ENCODE peak calls at places on chromosomes 13 and 19, in four cellular contexts. One of them, this sample, is unnamed. For H3K4me1 and H3K36me3, the result is how much of the 10 kb centered on the place peaks cover.

GRCh38 chr19:33673996-33674395 is 52.2 kb downstream of the CHST8 start:
- DNase-seq in neuronal stem cell: no peak
- DNase-seq in A673: no peak
- DNase-seq in naive thymus-derived CD4-positive, alpha-beta T cell: no peak
- DNase-seq in this sample: no peak

GRCh38 chr13:104577029-104577820 is 1511.0 kb upstream of the SLC10A2 start:
- DNase-seq in neuronal stem cell: no peak
- DNase-seq in naive thymus-derived CD4-positive, alpha-beta T cell: no peak
- DNase-seq in A673: no peak
- DNase-seq in this sample: no peak

GRCh38 chr19:40663712-40664692 is 26.4 kb downstream of the NUMBL start:
- DNase-seq in A673: no peak
- DNase-seq in naive thymus-derived CD4-positive, alpha-beta T cell: no peak
- DNase-seq in neuronal stem cell: no peak
- DNase-seq in this sample: no peak

GRCh38 chr13:100789025-100789424 is 114.4 kb upstream of the TMTC4 start:
- DNase-seq in A673: no peak
- DNase-seq in naive thymus-derived CD4-positive, alpha-beta T cell: no peak
- DNase-seq in neuronal stem cell: no peak
- DNase-seq in this sample: no peak

GRCh38 chr13:35888327-35888940 is 242.7 kb downstream of the DCLK1 start:
- DNase-seq in A673: peak
- DNase-seq in neuronal stem cell: no peak
- DNase-seq in naive thymus-derived CD4-positive, alpha-beta T cell: no peak
- DNase-seq in this sample: no peak

GRCh38 chr19:15532779-15533521 is 24.6 kb downstream of the CYP4F22 start:
- DNase-seq in naive thymus-derived CD4-positive, alpha-beta T cell: no peak
- DNase-seq in neuronal stem cell: no peak
- DNase-seq in A673: no peak
- DNase-seq in this sample: no peak

GRCh38 chr19:48770734-48771472 is 15.6 kb downstream of the FGF21 start:
- DNase-seq in neuronal stem cell: no peak
- DNase-seq in A673: no peak
- DNase-seq in naive thymus-derived CD4-positive, alpha-beta T cell: no peak
- DNase-seq in this sample: no peak

GRCh38 chr13:44068737-44069136 is 189.0 kb downstream of the LACC1 start:
- DNase-seq in neuronal stem cell: no peak
- DNase-seq in A673: peak
- DNase-seq in naive thymus-derived CD4-positive, alpha-beta T cell: no peak
- DNase-seq in this sample: no peak

GRCh38 chr13:37149380-37149779 is 43.9 kb upstream of the CSNK1A1L start:
- DNase-seq in neuronal stem cell: no peak
- DNase-seq in A673: no peak
- DNase-seq in naive thymus-derived CD4-positive, alpha-beta T cell: no peak
- DNase-seq in this sample: no peak

GRCh38 chr13:91100944-91101343 is 246.5 kb upstream of the MIR17HG start:
- DNase-seq in A673: no peak
- DNase-seq in naive thymus-derived CD4-positive, alpha-beta T cell: no peak
- DNase-seq in neuronal stem cell: no peak
- DNase-seq in this sample: no peak

GRCh38 chr19:5403968-5404640 is 51.1 kb upstream of the ZNRF4 start:
- DNase-seq in naive thymus-derived CD4-positive, alpha-beta T cell: peak
- DNase-seq in neuronal stem cell: peak
- DNase-seq in A673: peak
- DNase-seq in this sample: peak

GRCh38 chr19:49119411-49120324 is at the start of gene PPFIA3:
- DNase-seq in neuronal stem cell: peak
- DNase-seq in A673: peak
- DNase-seq in naive thymus-derived CD4-positive, alpha-beta T cell: peak
- DNase-seq in this sample: no peak

GRCh38 chr13:72125561-72125960 is 258.6 kb upstream of the DACH1 start:
- DNase-seq in A673: no peak
- DNase-seq in naive thymus-derived CD4-positive, alpha-beta T cell: no peak
- DNase-seq in neuronal stem cell: no peak
- DNase-seq in this sample: no peak

GRCh38 chr13:43846496-43846895 is 33.0 kb downstream of the CCDC122 start:
- DNase-seq in A673: no peak
- DNase-seq in naive thymus-derived CD4-positive, alpha-beta T cell: no peak
- DNase-seq in neuronal stem cell: no peak
- DNase-seq in this sample: no peak

GRCh38 chr19:4640247-4641000 is 1.1 kb downstream of the TNFAIP8L1 start:
- DNase-seq in A673: no peak
- DNase-seq in neuronal stem cell: no peak
- DNase-seq in naive thymus-derived CD4-positive, alpha-beta T cell: no peak
- DNase-seq in this sample: peak

GRCh38 chr13:82800391-82800790 is 1081.9 kb downstream of the SLITRK1 start:
- DNase-seq in neuronal stem cell: no peak
- DNase-seq in A673: no peak
- DNase-seq in naive thymus-derived CD4-positive, alpha-beta T cell: no peak
- DNase-seq in this sample: no peak

GRCh38 chr19:10243606-10244005 is 8.4 kb upstream of the MRPL4 start:
- DNase-seq in neuronal stem cell: no peak
- DNase-seq in A673: no peak
- DNase-seq in naive thymus-derived CD4-positive, alpha-beta T cell: no peak
- DNase-seq in this sample: no peak

GRCh38 chr19:10238172-10238783 is 7.1 kb upstream of the S1PR2 start:
- DNase-seq in neuronal stem cell: no peak
- DNase-seq in A673: no peak
- DNase-seq in naive thymus-derived CD4-positive, alpha-beta T cell: no peak
- DNase-seq in this sample: no peak

GRCh38 chr19:10235003-10235402 is 3.9 kb upstream of the S1PR2 start:
- DNase-seq in neuronal stem cell: no peak
- DNase-seq in A673: no peak
- DNase-seq in naive thymus-derived CD4-positive, alpha-beta T cell: no peak
- DNase-seq in this sample: no peak

GRCh38 chr19:10233946-10234345 is 2.8 kb upstream of the S1PR2 start:
- DNase-seq in A673: no peak
- DNase-seq in neuronal stem cell: no peak
- DNase-seq in naive thymus-derived CD4-positive, alpha-beta T cell: no peak
- DNase-seq in this sample: no peak

GRCh38 chr19:10237702-10238101 is 6.6 kb upstream of the S1PR2 start:
- DNase-seq in neuronal stem cell: no peak
- DNase-seq in naive thymus-derived CD4-positive, alpha-beta T cell: no peak
- DNase-seq in A673: no peak
- DNase-seq in this sample: no peak
- H3K4me1 ChIP-seq in neuronal stem cell: under half
- H3K4me1 ChIP-seq in naive thymus-derived CD4-positive, alpha-beta T cell: under half
- H3K4me1 ChIP-seq in A673: under half
- H3K4me1 ChIP-seq in this sample: under half

GRCh38 chr13:77521595-77522367 is 13.7 kb upstream of the SCEL start:
- DNase-seq in naive thymus-derived CD4-positive, alpha-beta T cell: no peak
- DNase-seq in A673: peak
- DNase-seq in neuronal stem cell: no peak
- DNase-seq in this sample: no peak
- H3K36me3 ChIP-seq in naive thymus-derived CD4-positive, alpha-beta T cell: under half
- H3K36me3 ChIP-seq in A673: under half
- H3K36me3 ChIP-seq in neuronal stem cell: under half
- H3K36me3 ChIP-seq in this sample: under half

DNA sequence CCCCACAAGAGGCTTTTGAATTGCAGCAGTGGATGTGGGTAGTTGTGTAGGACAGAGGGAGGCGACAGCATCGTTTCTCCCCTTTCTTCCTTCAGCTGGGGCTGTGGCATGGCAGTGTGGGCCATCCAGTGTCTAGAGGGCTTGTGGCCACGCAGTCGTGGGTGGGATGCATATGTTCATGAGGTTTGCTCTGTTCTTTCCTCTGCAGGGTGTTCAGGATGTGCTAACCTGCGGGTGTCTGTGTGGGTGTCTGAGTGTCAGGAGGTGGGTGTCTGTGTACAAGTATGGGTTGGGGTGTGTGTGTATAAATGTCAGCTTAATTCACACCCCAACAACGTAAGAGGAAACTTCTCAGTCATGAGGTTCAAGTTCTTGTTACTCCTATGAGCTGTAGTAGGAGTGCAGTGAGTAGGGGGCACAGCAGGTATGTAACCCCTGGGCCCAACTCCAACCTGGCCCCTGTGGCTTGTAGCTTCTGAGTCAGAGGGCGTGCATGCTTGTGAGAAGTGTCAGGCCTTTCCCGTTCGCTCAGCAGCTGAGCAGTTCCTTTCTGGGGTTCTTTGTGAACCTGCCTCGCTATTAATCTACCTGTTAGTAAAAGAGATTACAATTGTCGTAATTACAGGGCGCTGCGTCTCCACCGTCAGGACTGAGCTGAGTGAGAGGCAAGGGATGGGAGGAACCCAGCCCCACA is 49.0 kb downstream of the NFIX start:
- DNase-seq in naive thymus-derived CD4-positive, alpha-beta T cell: no peak
- DNase-seq in neuronal stem cell: no peak
- DNase-seq in A673: no peak
- DNase-seq in this sample: no peak
- H3K4me1 ChIP-seq in naive thymus-derived CD4-positive, alpha-beta T cell: under half
- H3K4me1 ChIP-seq in neuronal stem cell: under half
- H3K4me1 ChIP-seq in A673: under half
- H3K4me1 ChIP-seq in this sample: under half

GRCh38 chr13:77267362-77267761 is 59.5 kb downstream of the MYCBP2 start:
- DNase-seq in A673: no peak
- DNase-seq in naive thymus-derived CD4-positive, alpha-beta T cell: no peak
- DNase-seq in neuronal stem cell: no peak
- DNase-seq in this sample: no peak

GRCh38 chr13:77262198-77262597 is 64.7 kb downstream of the MYCBP2 start:
- DNase-seq in neuronal stem cell: no peak
- DNase-seq in naive thymus-derived CD4-positive, alpha-beta T cell: no peak
- DNase-seq in A673: no peak
- DNase-seq in this sample: no peak

DNA sequence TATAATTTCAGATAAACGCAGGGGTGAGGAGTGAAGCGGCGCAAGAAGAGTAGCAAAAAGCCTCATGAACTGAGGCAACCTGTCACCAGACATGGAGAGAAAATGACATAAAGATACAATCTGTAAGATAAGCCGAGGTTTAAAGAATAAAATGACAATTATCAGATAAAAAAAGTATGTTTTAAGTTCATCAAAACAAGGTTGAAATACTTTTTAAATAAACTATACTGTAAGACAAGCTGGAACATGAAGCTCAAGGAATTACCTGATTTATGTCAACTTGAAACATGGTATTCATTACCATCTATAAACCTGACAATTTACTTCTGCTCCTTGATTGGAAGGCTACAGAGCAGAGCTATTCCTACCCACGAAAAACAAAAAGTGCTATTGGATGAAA is 61.6 kb downstream of the MYCBP2 start:
- DNase-seq in neuronal stem cell: no peak
- DNase-seq in naive thymus-derived CD4-positive, alpha-beta T cell: no peak
- DNase-seq in A673: no peak
- DNase-seq in this sample: no peak
- H3K36me3 ChIP-seq in neuronal stem cell: under half
- H3K36me3 ChIP-seq in naive thymus-derived CD4-positive, alpha-beta T cell: under half
- H3K36me3 ChIP-seq in A673: under half
- H3K36me3 ChIP-seq in this sample: half or more

GRCh38 chr13:99265823-99266426 is 7.7 kb upstream of the GPR18 start:
- DNase-seq in naive thymus-derived CD4-positive, alpha-beta T cell: no peak
- DNase-seq in A673: peak
- DNase-seq in neuronal stem cell: no peak
- DNase-seq in this sample: peak

GRCh38 chr13:99264053-99264452 is 5.9 kb upstream of the GPR18 start:
- DNase-seq in neuronal stem cell: no peak
- DNase-seq in A673: no peak
- DNase-seq in naive thymus-derived CD4-positive, alpha-beta T cell: no peak
- DNase-seq in this sample: no peak

GRCh38 chr13:99266827-99267226 is 8.6 kb upstream of the GPR18 start:
- DNase-seq in naive thymus-derived CD4-positive, alpha-beta T cell: no peak
- DNase-seq in neuronal stem cell: no peak
- DNase-seq in A673: no peak
- DNase-seq in this sample: no peak

GRCh38 chr13:99263386-99263785 is 5.2 kb upstream of the GPR18 start:
- DNase-seq in naive thymus-derived CD4-positive, alpha-beta T cell: no peak
- DNase-seq in neuronal stem cell: no peak
- DNase-seq in A673: no peak
- DNase-seq in this sample: no peak

DNA sequence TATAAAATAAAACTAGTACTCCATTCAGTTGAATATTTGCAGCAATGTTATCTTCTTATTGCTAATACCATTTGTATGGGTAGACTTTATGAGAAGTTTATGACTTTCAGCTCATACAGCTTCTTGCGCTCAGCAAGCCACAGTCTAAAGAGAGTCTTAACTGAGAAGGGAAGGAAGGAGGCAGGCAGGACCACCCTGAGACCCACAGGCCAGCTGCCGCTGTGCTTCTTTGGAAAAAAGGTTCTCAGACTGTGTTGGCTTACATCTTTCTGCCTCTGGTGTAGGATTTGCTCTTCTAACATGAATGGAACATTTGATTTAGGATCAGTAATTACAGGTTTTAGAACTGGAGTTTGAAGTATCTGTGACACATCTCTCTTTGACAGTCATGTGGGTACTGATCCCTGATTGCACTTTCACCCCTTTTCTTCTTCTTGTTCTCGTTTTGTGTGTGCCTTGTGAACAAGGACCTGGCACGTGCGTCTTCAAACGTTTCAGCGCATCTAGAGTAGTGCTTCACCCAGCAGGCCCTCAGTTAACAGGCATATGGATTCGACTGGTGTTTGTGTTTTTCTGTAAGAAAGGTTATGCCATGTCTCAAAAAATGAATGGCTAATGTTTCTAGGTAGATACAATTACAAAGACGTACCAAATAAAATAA is 7.1 kb upstream of the GPR18 start:
- DNase-seq in A673: no peak
- DNase-seq in naive thymus-derived CD4-positive, alpha-beta T cell: no peak
- DNase-seq in neuronal stem cell: no peak
- DNase-seq in this sample: no peak
- H3K4me1 ChIP-seq in A673: under half
- H3K4me1 ChIP-seq in naive thymus-derived CD4-positive, alpha-beta T cell: under half
- H3K4me1 ChIP-seq in neuronal stem cell: under half
- H3K4me1 ChIP-seq in this sample: under half

GRCh38 chr13:111287201-111287600 is 33.2 kb upstream of the TEX29 start:
- DNase-seq in neuronal stem cell: no peak
- DNase-seq in A673: no peak
- DNase-seq in naive thymus-derived CD4-positive, alpha-beta T cell: no peak
- DNase-seq in this sample: no peak
- H3K36me3 ChIP-seq in neuronal stem cell: under half
- H3K36me3 ChIP-seq in A673: under half
- H3K36me3 ChIP-seq in naive thymus-derived CD4-positive, alpha-beta T cell: half or more
- H3K36me3 ChIP-seq in this sample: half or more

GRCh38 chr19:11821474-11821873 is 7.4 kb downstream of the ZNF440 start:
- DNase-seq in naive thymus-derived CD4-positive, alpha-beta T cell: no peak
- DNase-seq in neuronal stem cell: no peak
- DNase-seq in A673: no peak
- DNase-seq in this sample: no peak
- H3K4me1 ChIP-seq in naive thymus-derived CD4-positive, alpha-beta T cell: under half
- H3K4me1 ChIP-seq in neuronal stem cell: under half
- H3K4me1 ChIP-seq in A673: under half
- H3K4me1 ChIP-seq in this sample: under half

GRCh38 chr19:2246014-2246620 is 3.0 kb upstream of the AMH start:
- DNase-seq in A673: no peak
- DNase-seq in neuronal stem cell: no peak
- DNase-seq in naive thymus-derived CD4-positive, alpha-beta T cell: no peak
- DNase-seq in this sample: no peak

GRCh38 chr19:2244486-2244885 is 4.6 kb upstream of the AMH start:
- DNase-seq in neuronal stem cell: no peak
- DNase-seq in A673: no peak
- DNase-seq in naive thymus-derived CD4-positive, alpha-beta T cell: no peak
- DNase-seq in this sample: no peak

GRCh38 chr19:2246801-2247361 is 2.2 kb upstream of the AMH start:
- DNase-seq in neuronal stem cell: no peak
- DNase-seq in naive thymus-derived CD4-positive, alpha-beta T cell: no peak
- DNase-seq in A673: no peak
- DNase-seq in this sample: no peak

GRCh38 chr19:2244122-2244411 is 5.1 kb upstream of the AMH start:
- DNase-seq in naive thymus-derived CD4-positive, alpha-beta T cell: no peak
- DNase-seq in neuronal stem cell: no peak
- DNase-seq in A673: no peak
- DNase-seq in this sample: no peak

GRCh38 chr19:2245273-2245672 is 3.9 kb upstream of the AMH start:
- DNase-seq in A673: no peak
- DNase-seq in neuronal stem cell: no peak
- DNase-seq in naive thymus-derived CD4-positive, alpha-beta T cell: no peak
- DNase-seq in this sample: no peak
- H3K36me3 ChIP-seq in A673: half or more
- H3K36me3 ChIP-seq in neuronal stem cell: under half
- H3K36me3 ChIP-seq in naive thymus-derived CD4-positive, alpha-beta T cell: half or more
- H3K36me3 ChIP-seq in this sample: half or more